ENCODE peak calls at places on chromosome 20, in eight cellular contexts. L is dorsolateral prefrontal cortex, C is HCT116, G is GM23338, K is brain microvascular endothelial cell, U is adrenal gland, V is suprapubic skin, F is body of pancreas. X is an unnamed sample.

GRCh38 chr20:10077081-10077471 is 42.3 kb downstream of the ANKEF1 start:
- DNase-seq in L (no peak), C (no peak), G (peak; percentile 85), K (no peak), U (no peak), V (no peak), F (no peak), X (no peak)

GRCh38 chr20:9927224-9927623 is 88.3 kb upstream of the PAK5 start:
- DNase-seq in L (no peak), C (no peak), G (no peak), K (no peak), U (no peak), V (no peak), F (no peak), X (no peak)

GRCh38 chr20:19807901-19808300 is 49.8 kb downstream of the RIN2 start:
- DNase-seq in L (no peak), C (no peak), G (no peak), K (no peak), U (no peak), V (no peak), F (no peak), X (no peak)

GRCh38 chr20:25637247-25637646 is 13.4 kb upstream of the NANP start:
- DNase-seq in L (no peak), C (no peak), G (peak; percentile 27), K (no peak), U (no peak), V (no peak), F (no peak), X (no peak)

GRCh38 chr20:58677808-58678207 is 14.8 kb upstream of the NPEPL1 start:
- DNase-seq in L (no peak), C (no peak), G (no peak), K (no peak), U (no peak), V (no peak), F (no peak), X (no peak)

GRCh38 chr20:62342910-62343309 is 24.2 kb downstream of the LAMA5 start:
- DNase-seq in L (no peak), C (no peak), G (no peak), K (no peak), U (no peak), V (no peak), F (no peak), X (no peak)

GRCh38 chr20:1764136-1765033 is 106.8 kb upstream of the SIRPG start:
- DNase-seq in L (peak; percentile 81), C (peak; percentile 78), G (peak; percentile 89), K (peak; percentile 80), U (peak; percentile 86), V (peak; percentile 78), F (peak; percentile 78), X (peak; percentile 45)

GRCh38 chr20:47760686-47761477 is 24.4 kb downstream of the SULF2 start:
- DNase-seq in L (no peak), C (no peak), G (no peak), K (no peak), U (no peak), V (no peak), F (no peak), X (no peak)

GRCh38 chr20:4856022-4856755 is 134.5 kb downstream of the PRND start:
- DNase-seq in L (no peak), C (no peak), G (no peak), K (no peak), U (peak; percentile 11), V (no peak), F (no peak), X (no peak)

GRCh38 chr20:61919239-61919638 is 146.4 kb downstream of the TAF4 start:
- DNase-seq in L (no peak), C (no peak), G (no peak), K (no peak), U (no peak), V (no peak), F (no peak), X (no peak)

GRCh38 chr20:13788167-13788834 is 3.5 kb downstream of the NDUFAF5 start:
- DNase-seq in L (no peak), C (peak; percentile 65), G (peak; percentile 77), K (peak; percentile 77), U (peak; percentile 18), V (no peak), F (peak; percentile 66), X (no peak)

GRCh38 chr20:9609892-9610502 is 95.6 kb downstream of the LAMP5 start:
- DNase-seq in L (no peak), C (peak; percentile 59), G (peak; percentile 92), K (peak; percentile 70), U (peak; percentile 65), V (no peak), F (peak; percentile 72), X (no peak)

GRCh38 chr20:51335329-51335841 is 207.1 kb downstream of the NFATC2 start:
- DNase-seq in L (no peak), C (no peak), G (no peak), K (peak; percentile 100), U (no peak), V (no peak), F (no peak), X (no peak)

GRCh38 chr20:38141889-38142494 is 23.1 kb downstream of the TGM2 start:
- DNase-seq in L (no peak), C (no peak), G (no peak), K (no peak), U (no peak), V (no peak), F (no peak), X (no peak)

GRCh38 chr20:46089338-46090094 is at the start of gene NCOA5:
- DNase-seq in L (peak; percentile 94), C (peak; percentile 88), G (peak; percentile 97), K (peak; percentile 94), U (peak; percentile 96), V (peak; percentile 95), F (peak; percentile 97), X (peak; percentile 93)

GRCh38 chr20:19964289-19965263 is 52.6 kb upstream of the NAA20 start:
- DNase-seq in L (no peak), C (no peak), G (no peak), K (peak; percentile 90), U (peak; percentile 70), V (peak; percentile 83), F (peak; percentile 80), X (no peak)

GRCh38 chr20:46946796-46947195 is 52.2 kb downstream of the EYA2 start:
- DNase-seq in L (no peak), C (no peak), G (no peak), K (no peak), U (no peak), V (no peak), F (no peak), X (no peak)

DNA sequence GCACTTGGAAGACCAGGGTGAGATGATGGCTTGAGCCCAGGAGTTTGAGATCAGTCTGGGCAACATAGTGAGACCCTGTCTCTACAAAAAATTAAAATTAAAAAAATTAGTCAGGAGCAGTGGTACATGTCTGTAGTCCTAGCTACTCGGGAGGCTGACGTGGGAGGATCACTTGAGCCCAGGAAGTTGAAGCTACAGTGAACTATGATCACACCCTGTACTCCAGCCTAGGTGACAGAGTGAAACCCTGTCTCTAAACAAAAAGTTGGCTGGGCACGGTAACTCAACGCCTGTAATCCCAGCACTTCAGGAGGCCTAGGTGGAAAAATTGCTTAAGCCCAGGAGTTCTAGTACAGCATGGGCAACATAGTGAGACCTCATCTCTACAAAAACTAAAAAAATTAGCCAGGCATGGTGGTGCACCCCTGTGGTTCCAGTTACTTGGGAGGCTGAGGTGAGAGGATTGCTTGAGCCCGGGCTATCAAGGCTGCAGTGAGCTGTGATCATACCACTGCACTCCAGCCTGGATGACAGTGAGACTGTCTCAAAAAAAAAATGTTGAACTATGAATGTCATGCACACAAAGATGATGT is 60.8 kb upstream of the MYL9 start:
- DNase-seq in L (no peak), C (no peak), G (no peak), K (no peak), U (no peak), V (no peak), F (no peak), X (no peak)
- H3K27ac ChIP-seq in L (peak overlapping the region; percentile 25), C (no peak overlapping the region), G (no peak overlapping the region), K (no peak overlapping the region), U (peak overlapping the region; percentile 40), V (no peak overlapping the region), F (no peak overlapping the region), X (no peak overlapping the region)

DNA sequence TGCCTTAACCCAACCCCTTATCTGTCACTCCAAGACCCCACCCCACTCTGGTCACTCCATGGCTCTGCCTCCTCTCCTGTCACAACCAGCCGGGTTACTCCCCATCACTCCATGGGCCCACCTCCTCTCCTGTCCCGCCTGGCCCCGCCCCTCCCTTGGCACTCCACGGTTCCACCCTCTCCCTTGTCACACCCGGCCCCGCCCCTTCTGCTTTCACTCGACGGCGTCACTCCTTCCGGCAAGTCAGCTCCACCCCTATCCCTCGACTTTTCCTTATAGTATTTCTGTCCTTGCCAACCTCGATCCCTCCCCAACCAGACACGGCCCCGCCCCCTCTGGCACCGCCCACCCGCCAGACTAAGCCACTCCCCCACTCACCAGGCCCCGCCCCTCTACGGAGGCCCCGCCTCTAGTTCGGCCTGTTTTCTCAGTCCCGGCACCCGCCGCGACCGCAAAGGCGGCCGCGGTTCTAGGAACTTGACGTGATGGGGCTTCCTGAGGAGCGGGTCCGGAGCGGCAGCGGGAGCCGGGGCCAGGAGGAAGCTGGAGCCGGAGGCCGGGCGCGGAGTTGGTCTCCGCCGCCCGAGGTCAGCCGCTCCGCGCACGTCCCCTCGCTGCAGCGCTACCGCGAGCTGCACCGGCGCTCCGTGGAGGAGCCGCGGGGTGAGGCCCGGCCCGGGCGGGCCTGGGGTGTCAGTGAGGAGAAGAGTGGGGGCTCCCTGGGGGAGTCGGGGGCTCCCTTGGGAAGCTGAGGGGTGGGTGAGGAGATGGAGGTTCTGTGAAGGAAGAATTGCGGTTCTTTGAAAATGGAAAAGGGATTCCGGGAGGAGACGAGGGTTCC is at the start of gene ACSS2:
- DNase-seq in L (peak; percentile 98), C (peak; percentile 98), G (peak; percentile 100), K (peak; percentile 98), U (peak; percentile 100), V (peak; percentile 100), F (peak; percentile 100), X (peak; percentile 93)
- TF ChIP-seq CTCF in L (no peak), C (no peak), G (no peak), K (no peak), U (no peak), V (no peak), F (peak; percentile 17), X (no peak)

GRCh38 chr20:57531986-57532566 is 7.1 kb upstream of the CTCFL start:
- DNase-seq in L (no peak), C (no peak), G (no peak), K (no peak), U (no peak), V (no peak), F (no peak), X (no peak)
- H3K27me3 ChIP-seq in L (peaks cover 7% of the 10 kb centered on the region), C (peaks cover 25% of the 10 kb centered on the region), G (no peaks in the 10 kb centered on the region), K (no peaks in the 10 kb centered on the region), U (no peaks in the 10 kb centered on the region), V (peaks cover 22% of the 10 kb centered on the region), F (no peaks in the 10 kb centered on the region), X (peaks cover 6% of the 10 kb centered on the region)

DNA sequence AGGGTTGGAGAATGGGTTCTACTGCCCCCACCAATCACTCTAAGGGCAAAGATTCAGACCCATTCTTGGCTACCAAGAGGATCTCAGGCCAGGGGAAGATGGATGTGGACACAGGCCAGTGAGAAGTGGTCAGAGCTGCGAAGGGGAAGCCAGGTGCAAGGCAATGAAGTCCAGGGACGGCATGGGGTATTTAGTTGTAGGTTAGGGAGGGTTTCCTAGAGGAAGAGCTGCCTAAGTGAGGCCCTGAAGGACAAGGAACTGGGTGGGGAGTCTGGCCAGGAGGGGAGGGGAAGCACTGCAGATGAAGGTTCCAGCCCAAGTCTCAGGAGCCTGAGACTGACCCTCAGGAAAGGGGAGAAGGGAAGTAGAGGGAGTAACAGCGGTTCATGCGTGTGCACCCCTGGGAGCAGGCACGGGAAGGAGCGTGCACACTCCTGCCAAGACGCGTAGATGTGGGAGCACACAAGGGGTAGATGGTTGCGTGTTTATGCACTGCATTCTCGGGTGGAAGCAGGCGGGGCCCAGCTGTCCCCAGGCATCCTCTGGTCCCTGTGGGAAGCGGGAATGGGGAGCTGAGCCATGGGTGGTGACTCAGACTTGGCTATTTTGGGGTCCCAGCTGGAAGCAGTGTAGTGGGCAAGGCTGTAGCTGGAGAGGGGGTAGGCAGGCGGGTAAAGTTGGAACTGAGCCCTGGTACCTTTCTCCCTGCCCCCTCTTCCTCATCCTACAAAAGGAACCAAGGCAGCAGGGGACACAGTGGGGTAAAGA is 3.3 kb downstream of the ACTL10 start:
- DNase-seq in L (peak; percentile 74), C (no peak), G (no peak), K (no peak), U (no peak), V (no peak), F (no peak), X (no peak)
- H3K27ac ChIP-seq in L (peak overlapping the region; percentile 58), C (no peak overlapping the region), G (no peak overlapping the region), K (no peak overlapping the region), U (no peak overlapping the region), V (no peak overlapping the region), F (no peak overlapping the region), X (no peak overlapping the region)

X was measured in CD4-positive, alpha-beta T cell.